ENCODE peak calls at places on chromosomes 2 and 18, in four cellular contexts. One of them, this sample, is unnamed.

GRCh38 chr2:85584857-85585780 is 888 bp downstream of the VAMP5 start:
- DNase-seq in K562: peak
- DNase-seq in HCT116: no peak
- DNase-seq in HepG2: peak
- DNase-seq in this sample: no peak

GRCh38 chr2:219627105-219628100 is at the start of gene SLC4A3:
- DNase-seq in K562: peak
- DNase-seq in HCT116: no peak
- DNase-seq in HepG2: no peak
- DNase-seq in this sample: no peak

GRCh38 chr2:152395132-152396024 is 60.4 kb downstream of the FMNL2 start:
- DNase-seq in K562: no peak
- DNase-seq in HCT116: no peak
- DNase-seq in HepG2: no peak
- DNase-seq in this sample: no peak

GRCh38 chr18:74742573-74742972 is 144.9 kb downstream of the ZNF407 start:
- DNase-seq in K562: no peak
- DNase-seq in HCT116: no peak
- DNase-seq in HepG2: no peak
- DNase-seq in this sample: no peak

GRCh38 chr18:5895886-5896740 is 791 bp upstream of the TMEM200C start:
- DNase-seq in K562: no peak
- DNase-seq in HCT116: no peak
- DNase-seq in HepG2: no peak
- DNase-seq in this sample: peak

GRCh38 chr2:216232721-216233120 is 123.6 kb downstream of the XRCC5 start:
- DNase-seq in K562: no peak
- DNase-seq in HCT116: no peak
- DNase-seq in HepG2: no peak
- DNase-seq in this sample: no peak

GRCh38 chr2:69211111-69211510 is 175.9 kb downstream of the GFPT1 start:
- DNase-seq in K562: no peak
- DNase-seq in HCT116: no peak
- DNase-seq in HepG2: no peak
- DNase-seq in this sample: no peak

GRCh38 chr18:79603321-79604204 is 76.0 kb upstream of the CTDP1 start:
- DNase-seq in K562: no peak
- DNase-seq in HCT116: no peak
- DNase-seq in HepG2: no peak
- DNase-seq in this sample: no peak

GRCh38 chr18:30280861-30281470 is 761.6 kb downstream of the DSC3 start:
- DNase-seq in K562: peak
- DNase-seq in HCT116: peak
- DNase-seq in HepG2: peak
- DNase-seq in this sample: no peak

GRCh38 chr2:135948642-135949355 is 36.6 kb downstream of the DARS1 start:
- DNase-seq in K562: peak
- DNase-seq in HCT116: peak
- DNase-seq in HepG2: no peak
- DNase-seq in this sample: no peak

GRCh38 chr2:39138837-39139211 is 18.0 kb upstream of the SOS1 start:
- DNase-seq in K562: no peak
- DNase-seq in HCT116: no peak
- DNase-seq in HepG2: peak
- DNase-seq in this sample: no peak

GRCh38 chr2:39142012-39142346 is 21.1 kb upstream of the SOS1 start:
- DNase-seq in K562: peak
- DNase-seq in HCT116: no peak
- DNase-seq in HepG2: no peak
- DNase-seq in this sample: no peak

GRCh38 chr2:39139511-39140237 is 18.8 kb upstream of the SOS1 start:
- DNase-seq in K562: no peak
- DNase-seq in HCT116: no peak
- DNase-seq in HepG2: no peak
- DNase-seq in this sample: no peak

GRCh38 chr2:39141346-39142011 is 20.6 kb upstream of the SOS1 start:
- DNase-seq in K562: no peak
- DNase-seq in HCT116: no peak
- DNase-seq in HepG2: no peak
- DNase-seq in this sample: no peak

DNA sequence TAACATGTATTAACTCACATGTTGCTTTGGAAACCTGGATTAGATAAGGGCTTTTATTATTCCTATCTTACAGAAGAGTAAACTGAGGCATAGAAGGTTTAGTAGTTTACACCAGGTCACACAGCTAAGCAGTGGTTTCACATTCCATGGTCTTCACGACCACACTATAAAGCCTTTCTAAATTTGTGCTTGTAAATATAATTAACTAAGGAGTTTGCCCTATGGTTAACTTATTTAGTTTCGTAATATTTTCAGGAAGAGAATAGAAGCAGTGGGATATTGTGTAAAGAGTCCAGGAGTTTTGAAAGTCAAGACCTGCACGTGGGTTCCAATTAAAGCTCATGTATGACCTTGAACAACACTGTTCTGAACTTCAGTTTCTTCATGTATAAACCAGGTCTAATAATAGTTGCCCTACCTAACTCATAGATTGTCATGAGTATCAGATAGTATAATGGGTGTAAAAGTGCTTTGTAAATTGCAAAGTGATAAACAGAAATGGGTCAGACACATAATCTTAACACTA is 19.5 kb upstream of the SOS1 start:
- DNase-seq in K562: no peak
- DNase-seq in HCT116: no peak
- DNase-seq in HepG2: peak
- DNase-seq in this sample: no peak
- TF ChIP-seq FOSL1 in K562: no peak
- TF ChIP-seq FOSL1 in HCT116: no peak
- TF ChIP-seq FOSL1 in HepG2: no peak
- TF ChIP-seq FOSL1 in this sample: no peak

GRCh38 chr2:99754215-99754614 is 264.4 kb upstream of the REV1 start:
- DNase-seq in K562: no peak
- DNase-seq in HCT116: no peak
- DNase-seq in HepG2: no peak
- DNase-seq in this sample: no peak

GRCh38 chr2:99753505-99753904 is 263.7 kb upstream of the REV1 start:
- DNase-seq in K562: no peak
- DNase-seq in HCT116: no peak
- DNase-seq in HepG2: no peak
- DNase-seq in this sample: no peak

GRCh38 chr2:99747842-99748241 is 258.0 kb upstream of the REV1 start:
- DNase-seq in K562: no peak
- DNase-seq in HCT116: no peak
- DNase-seq in HepG2: no peak
- DNase-seq in this sample: no peak

DNA sequence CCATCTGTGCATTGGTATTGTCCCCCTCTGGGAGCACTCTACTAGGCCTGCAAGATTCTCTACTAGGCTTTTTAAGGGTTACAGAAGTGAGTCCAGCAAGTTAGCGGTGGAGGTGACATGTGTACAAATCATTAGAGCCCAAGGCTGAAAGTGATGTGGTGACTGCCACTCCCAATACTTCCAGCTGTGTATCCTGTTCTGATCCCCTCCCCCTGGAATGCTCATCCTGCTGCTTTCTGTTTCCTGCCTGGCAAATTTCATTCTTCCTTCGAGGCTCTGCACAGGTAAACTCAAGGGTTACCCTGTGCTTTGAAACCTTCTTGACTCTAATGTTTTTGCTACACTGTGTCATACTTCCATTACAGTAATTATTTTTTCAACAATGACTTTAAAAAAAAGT is 258.5 kb upstream of the REV1 start:
- DNase-seq in K562: no peak
- DNase-seq in HCT116: no peak
- DNase-seq in HepG2: no peak
- DNase-seq in this sample: no peak
- TF ChIP-seq FOSL1 in K562: no peak
- TF ChIP-seq FOSL1 in HCT116: no peak
- TF ChIP-seq FOSL1 in HepG2: no peak
- TF ChIP-seq FOSL1 in this sample: no peak

GRCh38 chr2:237485844-237486243 is 1.2 kb upstream of the MLPH start:
- DNase-seq in K562: no peak
- DNase-seq in HCT116: no peak
- DNase-seq in HepG2: no peak
- DNase-seq in this sample: no peak

GRCh38 chr2:237486819-237487448 is at the start of gene MLPH:
- DNase-seq in K562: no peak
- DNase-seq in HCT116: no peak
- DNase-seq in HepG2: no peak
- DNase-seq in this sample: no peak

GRCh38 chr2:237485304-237485703 is 1.7 kb upstream of the MLPH start:
- DNase-seq in K562: no peak
- DNase-seq in HCT116: no peak
- DNase-seq in HepG2: no peak
- DNase-seq in this sample: no peak

GRCh38 chr2:237487496-237487895 is 445 bp downstream of the MLPH start:
- DNase-seq in K562: no peak
- DNase-seq in HCT116: no peak
- DNase-seq in HepG2: no peak
- DNase-seq in this sample: no peak

DNA sequence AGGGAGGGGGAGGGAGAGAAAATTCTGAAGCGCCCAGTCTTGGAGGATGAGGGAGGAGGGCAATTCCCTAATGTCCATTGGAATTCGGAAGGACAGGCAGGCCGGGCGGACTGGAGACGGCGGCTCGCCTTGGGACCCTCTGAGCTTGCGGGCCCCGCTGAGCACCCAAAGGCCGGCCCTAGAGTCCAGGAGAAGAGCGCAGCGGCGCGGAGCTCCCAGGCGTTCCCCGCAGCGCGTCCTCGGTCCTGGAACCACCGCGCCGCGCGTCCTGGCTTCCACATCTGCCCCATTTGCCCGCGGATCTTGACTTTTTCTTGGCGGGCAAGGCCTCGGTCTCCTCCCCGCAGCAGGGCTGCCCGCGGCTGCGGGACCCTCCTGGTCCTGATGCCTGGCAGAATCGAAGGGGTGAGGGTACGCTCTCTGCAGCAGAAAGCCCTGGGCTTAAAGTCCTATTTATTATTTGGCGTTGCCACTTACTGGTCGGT is 675 bp upstream of the MLPH start:
- DNase-seq in K562: no peak
- DNase-seq in HCT116: no peak
- DNase-seq in HepG2: no peak
- DNase-seq in this sample: no peak
- TF ChIP-seq FOSL1 in K562: no peak
- TF ChIP-seq FOSL1 in HCT116: no peak
- TF ChIP-seq FOSL1 in HepG2: no peak
- TF ChIP-seq FOSL1 in this sample: no peak

GRCh38 chr18:54672109-54672508 is 81.1 kb downstream of the DYNAP start:
- DNase-seq in K562: no peak
- DNase-seq in HCT116: no peak
- DNase-seq in HepG2: no peak
- DNase-seq in this sample: no peak

GRCh38 chr18:54671291-54671881 is 80.3 kb downstream of the DYNAP start:
- DNase-seq in K562: peak
- DNase-seq in HCT116: peak
- DNase-seq in HepG2: peak
- DNase-seq in this sample: no peak

GRCh38 chr18:54675076-54675475 is 84.0 kb downstream of the DYNAP start:
- DNase-seq in K562: no peak
- DNase-seq in HCT116: no peak
- DNase-seq in HepG2: no peak
- DNase-seq in this sample: no peak

GRCh38 chr18:54672846-54673475 is 81.9 kb downstream of the DYNAP start:
- DNase-seq in K562: no peak
- DNase-seq in HCT116: no peak
- DNase-seq in HepG2: no peak
- DNase-seq in this sample: no peak
- TF ChIP-seq FOSL1 in K562: no peak
- TF ChIP-seq FOSL1 in HCT116: no peak
- TF ChIP-seq FOSL1 in HepG2: no peak
- TF ChIP-seq FOSL1 in this sample: no peak

GRCh38 chr2:20231632-20232031 is 6.7 kb upstream of the SDC1 start:
- DNase-seq in K562: no peak
- DNase-seq in HCT116: peak
- DNase-seq in HepG2: peak
- DNase-seq in this sample: peak
- TF ChIP-seq FOSL1 in K562: no peak
- TF ChIP-seq FOSL1 in HCT116: no peak
- TF ChIP-seq FOSL1 in HepG2: no peak
- TF ChIP-seq FOSL1 in this sample: no peak

DNA sequence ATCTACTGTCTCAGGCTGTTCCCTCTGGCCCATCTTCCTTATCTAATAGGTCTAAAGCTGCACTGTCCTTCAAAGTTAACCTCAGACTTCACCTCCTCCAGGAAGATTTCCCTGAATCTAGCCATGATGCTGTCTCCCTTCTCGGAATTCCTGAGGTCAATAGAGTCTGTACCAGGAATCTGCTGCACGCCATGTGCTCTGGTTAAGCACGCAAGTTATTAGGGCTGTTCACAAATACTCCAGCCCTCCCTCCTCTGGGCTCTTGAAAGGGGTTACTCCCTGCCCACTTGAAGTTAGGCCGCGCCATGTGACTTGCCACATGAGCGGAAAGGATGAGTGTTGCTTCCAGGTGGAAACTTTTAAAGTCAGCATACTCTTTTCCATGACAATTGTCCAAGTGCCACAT is 43.6 kb downstream of the MCFD2 start:
- DNase-seq in K562: no peak
- DNase-seq in HCT116: no peak
- DNase-seq in HepG2: no peak
- DNase-seq in this sample: no peak
- TF ChIP-seq FOSL1 in K562: peak
- TF ChIP-seq FOSL1 in HCT116: no peak
- TF ChIP-seq FOSL1 in HepG2: no peak
- TF ChIP-seq FOSL1 in this sample: no peak

DNA sequence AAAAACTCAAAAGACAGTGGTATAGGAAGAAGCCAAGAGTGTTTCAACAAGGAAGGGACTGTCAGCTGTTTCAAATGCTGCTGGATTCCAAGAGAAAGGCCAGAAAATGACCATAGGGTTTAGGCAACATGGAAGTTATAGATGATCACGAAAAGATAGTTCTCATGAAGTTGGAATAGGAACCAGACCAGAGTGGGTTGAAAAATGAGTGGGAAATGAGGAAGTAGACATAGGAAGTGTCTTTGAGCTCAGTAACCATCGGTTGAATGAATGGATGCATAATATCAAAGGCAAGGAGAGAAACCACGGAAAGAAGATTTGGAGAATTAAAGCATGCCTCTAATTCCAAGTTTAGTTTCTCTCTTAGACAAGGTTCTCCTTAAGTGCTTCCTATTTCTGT is 1.3 kb downstream of the NCAPH start:
- DNase-seq in K562: no peak
- DNase-seq in HCT116: no peak
- DNase-seq in HepG2: no peak
- DNase-seq in this sample: no peak
- TF ChIP-seq FOSL1 in K562: no peak
- TF ChIP-seq FOSL1 in HCT116: no peak
- TF ChIP-seq FOSL1 in HepG2: no peak
- TF ChIP-seq FOSL1 in this sample: no peak

This sample was measured in H1.